ENCODE peak calls at places on chromosomes 12 and 14, in nine cellular contexts. One of them, this sample, is unnamed.

GRCh38 chr14:51454351-51454750 is 197.4 kb upstream of the FRMD6 start:
- DNase-seq in NAMALWA: no peak
- DNase-seq in type B pancreatic cell: no peak
- DNase-seq in central memory CD8-positive, alpha-beta T cell: no peak
- DNase-seq in kidney glomerular epithelial cell: no peak
- DNase-seq in stimulated activated CD8-positive, alpha-beta memory T cell treated with anti-CD3 and anti-CD28 coated beads, Interleukin-2, amount 100 ng/mL, for 1 hour: no peak
- DNase-seq in C1 segment of cervical spinal cord: no peak
- DNase-seq in nucleus accumbens: no peak
- DNase-seq in NCI-H1092: no peak
- DNase-seq in this sample: no peak

GRCh38 chr12:19183121-19183838 is 53.7 kb downstream of the PLEKHA5 start:
- DNase-seq in central memory CD8-positive, alpha-beta T cell: no peak
- DNase-seq in stimulated activated CD8-positive, alpha-beta memory T cell treated with anti-CD3 and anti-CD28 coated beads, Interleukin-2, amount 100 ng/mL, for 1 hour: no peak
- DNase-seq in NAMALWA: peak
- DNase-seq in kidney glomerular epithelial cell: no peak
- DNase-seq in nucleus accumbens: no peak
- DNase-seq in C1 segment of cervical spinal cord: no peak
- DNase-seq in type B pancreatic cell: no peak
- DNase-seq in NCI-H1092: no peak
- DNase-seq in this sample: no peak

GRCh38 chr12:102769323-102769916 is 147.6 kb downstream of the PAH start:
- DNase-seq in NAMALWA: peak
- DNase-seq in central memory CD8-positive, alpha-beta T cell: no peak
- DNase-seq in nucleus accumbens: peak
- DNase-seq in C1 segment of cervical spinal cord: peak
- DNase-seq in NCI-H1092: no peak
- DNase-seq in type B pancreatic cell: no peak
- DNase-seq in stimulated activated CD8-positive, alpha-beta memory T cell treated with anti-CD3 and anti-CD28 coated beads, Interleukin-2, amount 100 ng/mL, for 1 hour: peak
- DNase-seq in kidney glomerular epithelial cell: peak
- DNase-seq in this sample: peak

GRCh38 chr12:55797068-55797467 is 20.5 kb downstream of the SARNP start:
- DNase-seq in central memory CD8-positive, alpha-beta T cell: no peak
- DNase-seq in type B pancreatic cell: no peak
- DNase-seq in stimulated activated CD8-positive, alpha-beta memory T cell treated with anti-CD3 and anti-CD28 coated beads, Interleukin-2, amount 100 ng/mL, for 1 hour: no peak
- DNase-seq in NAMALWA: peak
- DNase-seq in nucleus accumbens: no peak
- DNase-seq in C1 segment of cervical spinal cord: no peak
- DNase-seq in NCI-H1092: no peak
- DNase-seq in kidney glomerular epithelial cell: no peak
- DNase-seq in this sample: no peak

GRCh38 chr12:52010152-52010622 is 3.4 kb downstream of the TAMALIN start:
- DNase-seq in kidney glomerular epithelial cell: no peak
- DNase-seq in type B pancreatic cell: peak
- DNase-seq in stimulated activated CD8-positive, alpha-beta memory T cell treated with anti-CD3 and anti-CD28 coated beads, Interleukin-2, amount 100 ng/mL, for 1 hour: no peak
- DNase-seq in central memory CD8-positive, alpha-beta T cell: no peak
- DNase-seq in nucleus accumbens: peak
- DNase-seq in NAMALWA: no peak
- DNase-seq in NCI-H1092: no peak
- DNase-seq in C1 segment of cervical spinal cord: peak
- DNase-seq in this sample: no peak

GRCh38 chr12:79296871-79297270 is 393.9 kb downstream of the PAWR start:
- DNase-seq in NCI-H1092: no peak
- DNase-seq in kidney glomerular epithelial cell: no peak
- DNase-seq in type B pancreatic cell: no peak
- DNase-seq in central memory CD8-positive, alpha-beta T cell: no peak
- DNase-seq in nucleus accumbens: no peak
- DNase-seq in stimulated activated CD8-positive, alpha-beta memory T cell treated with anti-CD3 and anti-CD28 coated beads, Interleukin-2, amount 100 ng/mL, for 1 hour: no peak
- DNase-seq in NAMALWA: no peak
- DNase-seq in C1 segment of cervical spinal cord: no peak
- DNase-seq in this sample: no peak

GRCh38 chr12:92828565-92828964 is 100.5 kb downstream of the EEA1 start:
- DNase-seq in NCI-H1092: no peak
- DNase-seq in NAMALWA: no peak
- DNase-seq in stimulated activated CD8-positive, alpha-beta memory T cell treated with anti-CD3 and anti-CD28 coated beads, Interleukin-2, amount 100 ng/mL, for 1 hour: no peak
- DNase-seq in central memory CD8-positive, alpha-beta T cell: no peak
- DNase-seq in C1 segment of cervical spinal cord: no peak
- DNase-seq in kidney glomerular epithelial cell: no peak
- DNase-seq in nucleus accumbens: no peak
- DNase-seq in type B pancreatic cell: no peak
- DNase-seq in this sample: no peak

GRCh38 chr12:56198836-56199235 is 9.6 kb upstream of the SMARCC2 start:
- DNase-seq in type B pancreatic cell: no peak
- DNase-seq in NCI-H1092: no peak
- DNase-seq in nucleus accumbens: no peak
- DNase-seq in NAMALWA: no peak
- DNase-seq in stimulated activated CD8-positive, alpha-beta memory T cell treated with anti-CD3 and anti-CD28 coated beads, Interleukin-2, amount 100 ng/mL, for 1 hour: no peak
- DNase-seq in central memory CD8-positive, alpha-beta T cell: no peak
- DNase-seq in kidney glomerular epithelial cell: no peak
- DNase-seq in C1 segment of cervical spinal cord: no peak
- DNase-seq in this sample: no peak

GRCh38 chr14:102370305-102370809 is 7.6 kb downstream of the TECPR2 start:
- DNase-seq in NAMALWA: no peak
- DNase-seq in kidney glomerular epithelial cell: no peak
- DNase-seq in nucleus accumbens: no peak
- DNase-seq in stimulated activated CD8-positive, alpha-beta memory T cell treated with anti-CD3 and anti-CD28 coated beads, Interleukin-2, amount 100 ng/mL, for 1 hour: no peak
- DNase-seq in central memory CD8-positive, alpha-beta T cell: no peak
- DNase-seq in C1 segment of cervical spinal cord: peak
- DNase-seq in type B pancreatic cell: no peak
- DNase-seq in NCI-H1092: no peak
- DNase-seq in this sample: no peak

GRCh38 chr12:113142173-113142885 is 6.8 kb upstream of the RASAL1 start:
- DNase-seq in nucleus accumbens: peak
- DNase-seq in type B pancreatic cell: no peak
- DNase-seq in C1 segment of cervical spinal cord: peak
- DNase-seq in NAMALWA: no peak
- DNase-seq in central memory CD8-positive, alpha-beta T cell: no peak
- DNase-seq in kidney glomerular epithelial cell: no peak
- DNase-seq in stimulated activated CD8-positive, alpha-beta memory T cell treated with anti-CD3 and anti-CD28 coated beads, Interleukin-2, amount 100 ng/mL, for 1 hour: no peak
- DNase-seq in NCI-H1092: no peak
- DNase-seq in this sample: no peak

GRCh38 chr12:6268484-6269157 is 41.9 kb upstream of the PLEKHG6 start:
- DNase-seq in NAMALWA: no peak
- DNase-seq in NCI-H1092: no peak
- DNase-seq in nucleus accumbens: no peak
- DNase-seq in central memory CD8-positive, alpha-beta T cell: no peak
- DNase-seq in stimulated activated CD8-positive, alpha-beta memory T cell treated with anti-CD3 and anti-CD28 coated beads, Interleukin-2, amount 100 ng/mL, for 1 hour: no peak
- DNase-seq in C1 segment of cervical spinal cord: no peak
- DNase-seq in type B pancreatic cell: no peak
- DNase-seq in kidney glomerular epithelial cell: no peak
- DNase-seq in this sample: no peak

This sample was measured in LoVo.